ENCODE peak calls at places on chromosomes 4 and X, in four cellular contexts. E is fibroblast of lung, S is stomach, K is tibial artery. Z is an unnamed sample.

GRCh38 chr4:1575418-1576199 is 108.5 kb downstream of the FAM53A start:
- DNase-seq in E (no peak), S (no peak), K (no peak), Z (peak)

GRCh38 chr4:122978789-122979188 is 56.4 kb upstream of the NUDT6 start:
- DNase-seq in E (no peak), S (no peak), K (no peak), Z (no peak)

GRCh38 chr4:88690355-88690754 is 7.3 kb downstream of the NAP1L5 start:
- DNase-seq in E (peak), S (no peak), K (no peak), Z (no peak)

GRCh38 chrX:104469771-104470170 is 96.2 kb upstream of the IL1RAPL2 start:
- DNase-seq in E (no peak), S (no peak), K (no peak), Z (no peak)

GRCh38 chr4:77268108-77268507 is 111.1 kb downstream of the CCNG2 start:
- DNase-seq in E (no peak), S (no peak), K (no peak), Z (no peak)

GRCh38 chr4:27123050-27123768 is 262.6 kb downstream of the STIM2 start:
- DNase-seq in E (peak), S (no peak), K (peak), Z (no peak)

GRCh38 chr4:3311489-3312171 is 18.8 kb downstream of the RGS12 start:
- DNase-seq in E (no peak), S (peak), K (peak), Z (no peak)

GRCh38 chr4:21697583-21697982 is 251.0 kb downstream of the KCNIP4 start:
- DNase-seq in E (peak), S (peak), K (no peak), Z (peak)

GRCh38 chr4:48141048-48141447 is 7.0 kb upstream of the TXK start:
- DNase-seq in E (peak), S (no peak), K (no peak), Z (no peak)

GRCh38 chr4:125849869-125850268 is 535.1 kb downstream of the FAT4 start:
- DNase-seq in E (peak), S (no peak), K (no peak), Z (no peak)

GRCh38 chr4:24126776-24127175 is 236.9 kb upstream of the PPARGC1A start:
- DNase-seq in E (no peak), S (no peak), K (no peak), Z (no peak)

GRCh38 chrX:24204331-24204730 is 54.8 kb downstream of the ZFX start:
- DNase-seq in E (peak), S (no peak), K (no peak), Z (no peak)

GRCh38 chrX:114976321-114976720 is 41.1 kb downstream of the IL13RA2 start:
- DNase-seq in E (peak), S (no peak), K (no peak), Z (no peak)

DNA sequence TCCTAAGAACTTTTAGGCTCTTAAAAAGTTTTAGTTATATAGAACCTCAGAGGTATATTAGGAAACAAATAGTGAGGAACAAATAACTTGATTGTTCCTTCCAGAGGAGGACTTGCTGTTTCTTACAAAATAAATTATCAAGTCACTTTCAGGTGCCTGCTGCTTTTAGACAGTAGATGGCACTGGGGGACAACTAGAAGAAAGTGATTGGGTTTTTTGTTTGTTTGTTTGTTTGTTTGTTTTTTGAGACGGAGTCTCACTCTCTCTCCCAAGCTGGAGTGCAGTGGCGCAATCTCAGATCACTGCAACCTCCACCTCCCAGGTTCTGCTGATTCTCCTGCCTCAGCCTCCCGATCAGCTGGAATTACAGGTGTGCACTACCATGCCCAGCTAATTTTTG is 35.4 kb upstream of the CDKL5 start:
- DNase-seq in E (no peak), S (no peak), K (no peak), Z (no peak)
- TF ChIP-seq CTCF in E (no peak), S (no peak), K (no peak), Z (no peak)

GRCh38 chr4:149371021-149371420 is 444.6 kb downstream of the IQCM start:
- DNase-seq in E (peak), S (no peak), K (no peak), Z (no peak)
- TF ChIP-seq CTCF in E (peak), S (no peak), K (peak), Z (no peak)

DNA sequence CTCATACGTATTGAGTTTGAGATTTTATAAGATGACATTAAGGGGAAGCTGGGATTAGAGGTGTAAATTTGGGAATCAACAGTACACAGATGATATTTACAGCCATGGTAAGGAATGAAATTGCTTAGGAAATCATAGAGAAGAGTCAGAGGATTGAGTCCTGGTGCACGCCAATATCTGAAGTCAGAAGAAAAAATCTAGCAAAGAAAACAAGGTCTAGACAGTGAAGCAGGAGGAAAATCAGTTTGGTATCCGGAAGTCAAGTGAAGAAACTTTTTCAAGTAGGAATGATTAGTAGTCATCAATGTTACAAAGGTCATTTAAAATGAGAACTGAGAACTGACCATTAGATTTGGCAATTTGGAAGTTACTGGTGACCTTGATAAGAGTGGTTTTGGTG is 11.6 kb upstream of the GPR34 start:
- DNase-seq in E (no peak), S (no peak), K (no peak), Z (no peak)
- TF ChIP-seq CTCF in E (no peak), S (no peak), K (no peak), Z (no peak)

GRCh38 chr4:42398448-42399355 is 1.4 kb downstream of the SHISA3 start:
- DNase-seq in E (no peak), S (no peak), K (no peak), Z (no peak)

GRCh38 chr4:42401171-42401570 is 3.9 kb downstream of the SHISA3 start:
- DNase-seq in E (no peak), S (no peak), K (no peak), Z (no peak)

GRCh38 chr4:42399393-42399792 is 2.1 kb downstream of the SHISA3 start:
- DNase-seq in E (no peak), S (no peak), K (no peak), Z (no peak)

GRCh38 chr4:42404001-42404400 is 6.7 kb downstream of the SHISA3 start:
- DNase-seq in E (no peak), S (no peak), K (no peak), Z (no peak)
- TF ChIP-seq CTCF in E (no peak), S (no peak), K (no peak), Z (no peak)

GRCh38 chr4:57086324-57086723 is 23.9 kb downstream of the IGFBP7 start:
- DNase-seq in E (no peak), S (no peak), K (no peak), Z (no peak)
- TF ChIP-seq CTCF in E (no peak), S (no peak), K (no peak), Z (no peak)

DNA sequence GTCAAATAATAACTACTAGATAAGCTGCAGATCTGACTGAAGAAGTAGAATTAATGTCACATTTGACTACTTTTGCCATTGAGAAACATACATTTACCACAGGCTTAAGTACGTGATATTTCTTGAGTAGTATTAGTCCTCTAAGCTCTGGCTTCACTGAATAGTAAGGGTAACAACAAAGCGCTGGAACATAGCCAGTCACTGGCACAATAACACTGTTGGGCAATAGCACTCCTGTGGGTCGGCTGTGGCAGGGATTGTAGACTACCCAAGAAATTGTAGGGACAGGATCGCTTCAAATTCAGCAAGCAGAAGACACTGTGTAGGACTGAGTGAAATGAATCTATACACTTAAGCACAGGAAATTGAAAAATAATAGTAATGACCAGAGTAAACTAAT is 27.1 kb upstream of the IL15 start:
- DNase-seq in E (no peak), S (no peak), K (no peak), Z (no peak)
- TF ChIP-seq CTCF in E (no peak), S (no peak), K (no peak), Z (no peak)

GRCh38 chr4:147842573-147842972 is 110.7 kb downstream of the ARHGAP10 start:
- DNase-seq in E (peak), S (no peak), K (no peak), Z (peak)

GRCh38 chr4:147840846-147841732 is 109.2 kb downstream of the ARHGAP10 start:
- DNase-seq in E (no peak), S (no peak), K (no peak), Z (no peak)

GRCh38 chr4:147839651-147840050 is 107.8 kb downstream of the ARHGAP10 start:
- DNase-seq in E (no peak), S (no peak), K (no peak), Z (no peak)

GRCh38 chr4:147846318-147847135 is 114.6 kb downstream of the ARHGAP10 start:
- DNase-seq in E (no peak), S (no peak), K (no peak), Z (no peak)

GRCh38 chr4:147843162-147843561 is 111.3 kb downstream of the ARHGAP10 start:
- DNase-seq in E (no peak), S (no peak), K (no peak), Z (no peak)
- TF ChIP-seq CTCF in E (no peak), S (no peak), K (no peak), Z (no peak)

DNA sequence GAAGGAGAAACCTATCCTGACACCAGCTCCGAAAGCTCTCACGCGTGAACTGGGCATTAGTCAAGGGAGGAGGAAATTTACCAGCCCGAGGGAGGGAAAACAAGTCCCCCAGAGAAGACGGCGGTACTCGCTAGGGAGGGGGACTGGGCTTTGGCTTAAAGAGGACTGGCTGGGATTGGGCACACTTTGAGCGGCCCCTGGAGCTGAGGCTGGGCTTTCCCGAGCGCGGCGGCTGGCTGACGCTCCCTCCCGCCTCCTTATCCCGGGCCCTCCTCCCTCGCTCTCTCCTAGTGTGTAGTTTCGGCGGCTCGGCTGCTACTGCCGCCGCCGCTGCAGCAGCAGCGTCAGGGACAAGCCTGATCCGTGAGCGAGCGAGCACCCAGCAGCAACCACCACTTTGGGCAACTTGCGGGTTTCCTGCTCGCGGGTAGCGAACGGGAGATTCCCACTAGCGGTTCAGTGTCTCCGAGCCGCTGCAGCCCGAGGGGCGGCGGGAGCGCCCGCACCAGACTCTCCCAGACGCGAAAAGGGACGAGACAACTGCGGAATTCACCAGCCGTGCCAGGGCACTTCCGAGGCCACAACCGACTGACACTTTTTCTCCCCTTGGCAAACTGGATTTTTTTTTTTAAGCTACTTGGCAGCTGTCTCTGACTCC is 677 bp upstream of the PCDH7 start:
- DNase-seq in E (peak), S (peak), K (peak), Z (peak)
- TF ChIP-seq CTCF in E (no peak), S (no peak), K (no peak), Z (no peak)

GRCh38 chrX:123871309-123871708 is 11.5 kb downstream of the XIAP start:
- DNase-seq in E (no peak), S (no peak), K (no peak), Z (no peak)
- TF ChIP-seq CTCF in E (no peak), S (no peak), K (no peak), Z (no peak)

GRCh38 chr4:164933244-164933643 is 44.2 kb downstream of the TRIM61 start:
- DNase-seq in E (no peak), S (no peak), K (no peak), Z (no peak)

GRCh38 chr4:164931551-164932324 is 45.7 kb downstream of the TRIM61 start:
- DNase-seq in E (no peak), S (no peak), K (no peak), Z (no peak)

GRCh38 chr4:164935363-164935762 is 42.1 kb downstream of the TRIM61 start:
- DNase-seq in E (no peak), S (no peak), K (no peak), Z (no peak)

GRCh38 chr4:164943192-164943591 is 34.3 kb downstream of the TRIM61 start:
- DNase-seq in E (no peak), S (no peak), K (no peak), Z (no peak)

DNA sequence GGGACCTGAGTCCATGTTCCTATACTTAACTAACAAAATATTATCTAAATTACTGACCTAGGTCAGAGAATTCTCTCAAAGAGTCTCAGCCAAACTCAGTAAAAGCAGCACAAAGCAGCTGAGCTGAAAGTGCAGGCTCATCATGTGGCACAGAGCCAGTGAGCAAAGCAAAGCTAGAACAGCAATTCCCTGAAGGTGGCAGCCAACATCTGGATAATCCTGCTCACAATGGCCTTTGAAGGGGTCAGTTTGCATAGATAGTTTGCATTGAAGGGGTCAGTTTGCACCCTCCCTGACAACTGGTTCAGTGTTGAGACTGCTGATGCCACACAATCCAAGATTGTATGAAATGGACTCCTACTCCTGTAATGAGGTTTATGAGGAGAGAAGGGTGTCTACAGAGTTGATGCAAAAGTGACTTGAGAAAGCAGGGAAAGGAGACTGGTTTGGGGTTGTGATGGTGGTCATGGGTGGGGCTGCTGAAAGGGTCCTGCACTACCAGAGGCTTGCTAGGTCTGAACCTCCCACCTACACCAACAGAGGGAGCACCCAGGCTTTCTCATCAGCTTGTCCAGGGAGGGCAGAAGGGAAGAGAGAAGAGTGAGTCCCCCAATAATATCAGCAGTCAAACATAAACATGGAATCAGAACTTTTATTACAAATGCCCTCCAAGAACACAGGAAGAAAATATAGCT is 39.7 kb downstream of the TRIM61 start:
- DNase-seq in E (no peak), S (no peak), K (no peak), Z (no peak)
- TF ChIP-seq CTCF in E (peak), S (no peak), K (no peak), Z (no peak)